ENCODE peak calls at places on chromosomes 12 and 14, in nine cellular contexts. I, M, Q, N, J, B, V, Z and P are unnamed samples.

GRCh38 chr14:68506021-68506644 is 286.7 kb downstream of the ZFP36L1 start:
- DNase-seq in I (no peak), M (no peak), Q (no peak), N (no peak), J (no peak), B (peak; percentile 67), V (no peak), Z (no peak), P (no peak)

GRCh38 chr14:99131632-99132271 is 140.2 kb downstream of the BCL11B start:
- DNase-seq in I (no peak), M (no peak), Q (no peak), N (no peak), J (no peak), B (peak; percentile 10), V (no peak), Z (no peak), P (no peak)

GRCh38 chr12:116390656-116391335 is 113.3 kb upstream of the MED13L start:
- DNase-seq in I (no peak), M (no peak), Q (no peak), N (no peak), J (no peak), B (peak; percentile 31), V (no peak), Z (no peak), P (no peak)

GRCh38 chr14:58963873-58964597 is 224.4 kb upstream of the DAAM1 start:
- DNase-seq in I (no peak), M (no peak), Q (no peak), N (no peak), J (no peak), B (no peak), V (no peak), Z (no peak), P (no peak)

GRCh38 chr12:83181074-83181473 is 494.4 kb downstream of the TMTC2 start:
- DNase-seq in I (no peak), M (no peak), Q (no peak), N (no peak), J (no peak), B (no peak), V (no peak), Z (no peak), P (no peak)

GRCh38 chr12:9754097-9754964 is 6.4 kb downstream of the CD69 start:
- DNase-seq in I (no peak), M (no peak), Q (no peak), N (no peak), J (no peak), B (no peak), V (no peak), Z (no peak), P (no peak)

GRCh38 chr14:21991130-21991529 is 317.5 kb upstream of the OR4E1 start:
- DNase-seq in I (no peak), M (no peak), Q (no peak), N (no peak), J (no peak), B (no peak), V (no peak), Z (no peak), P (no peak)

GRCh38 chr14:71532349-71532748 is 399.9 kb upstream of the RGS6 start:
- DNase-seq in I (no peak), M (no peak), Q (no peak), N (no peak), J (peak; percentile 38), B (no peak), V (no peak), Z (no peak), P (no peak)

GRCh38 chr12:3593906-3594305 is 102.9 kb downstream of the PRMT8 start:
- DNase-seq in I (no peak), M (no peak), Q (no peak), N (no peak), J (no peak), B (no peak), V (no peak), Z (no peak), P (no peak)

GRCh38 chr14:50615566-50615965 is 52.5 kb downstream of the SAV1 start:
- DNase-seq in I (no peak), M (no peak), Q (no peak), N (no peak), J (no peak), B (no peak), V (no peak), Z (no peak), P (no peak)

GRCh38 chr12:538731-539539 is 79.2 kb downstream of the B4GALNT3 start:
- DNase-seq in I (no peak), M (peak; percentile 87), Q (no peak), N (no peak), J (peak; percentile 16), B (peak; percentile 82), V (no peak), Z (no peak), P (no peak)

GRCh38 chr12:95590775-95591174 is 39.5 kb upstream of the USP44 start:
- DNase-seq in I (no peak), M (no peak), Q (no peak), N (no peak), J (no peak), B (no peak), V (no peak), Z (no peak), P (no peak)

GRCh38 chr12:1859643-1860042 is 39.3 kb downstream of the LRTM2 start:
- DNase-seq in I (no peak), M (no peak), Q (no peak), N (no peak), J (no peak), B (no peak), V (no peak), Z (no peak), P (no peak)

GRCh38 chr12:119410396-119410795 is 75.9 kb downstream of the CCDC60 start:
- DNase-seq in I (no peak), M (no peak), Q (no peak), N (no peak), J (no peak), B (no peak), V (no peak), Z (no peak), P (no peak)

GRCh38 chr14:51039285-51039684 is 55.6 kb downstream of the TRIM9 start:
- DNase-seq in I (no peak), M (peak; percentile 76), Q (no peak), N (peak; percentile 41), J (no peak), B (no peak), V (no peak), Z (peak; percentile 70), P (no peak)

GRCh38 chr14:103692871-103693270 is 22.4 kb downstream of the XRCC3 start:
- DNase-seq in I (no peak), M (no peak), Q (no peak), N (no peak), J (no peak), B (no peak), V (no peak), Z (no peak), P (no peak)

GRCh38 chr14:54440454-54440853 is 720 bp downstream of the CNIH1 start:
- DNase-seq in I (no peak), M (no peak), Q (no peak), N (no peak), J (no peak), B (no peak), V (no peak), Z (no peak), P (no peak)

GRCh38 chr12:93500667-93501066 is 33.4 kb downstream of the MRPL42 start:
- DNase-seq in I (no peak), M (no peak), Q (no peak), N (no peak), J (no peak), B (no peak), V (no peak), Z (no peak), P (no peak)